ENCODE peak calls at places on chromosomes 4 and X, in eight cellular contexts. One of them, this sample, is unnamed.

GRCh38 chr4:79684516-79684915 is 276.5 kb upstream of the GK2 start:
- DNase-seq in heart left ventricle: no peak
- DNase-seq in SK-N-SH: no peak
- DNase-seq in left ventricle myocardium inferior: no peak
- DNase-seq in fibroblast of lung: no peak
- DNase-seq in lower lobe of right lung: no peak
- DNase-seq in sigmoid colon: no peak
- DNase-seq in Peyer's patch: no peak
- DNase-seq in this sample: no peak

GRCh38 chr4:146637853-146638800 is 566 bp upstream of the POU4F2 start:
- DNase-seq in heart left ventricle: no peak
- DNase-seq in SK-N-SH: peak; percentile 66
- DNase-seq in left ventricle myocardium inferior: no peak
- DNase-seq in fibroblast of lung: no peak
- DNase-seq in lower lobe of right lung: peak; percentile 36
- DNase-seq in sigmoid colon: no peak
- DNase-seq in Peyer's patch: no peak
- DNase-seq in this sample: no peak

GRCh38 chrX:154040307-154040756 is 20.6 kb upstream of the IRAK1 start:
- DNase-seq in heart left ventricle: no peak
- DNase-seq in SK-N-SH: no peak
- DNase-seq in left ventricle myocardium inferior: no peak
- DNase-seq in fibroblast of lung: peak; percentile 66
- DNase-seq in lower lobe of right lung: no peak
- DNase-seq in sigmoid colon: no peak
- DNase-seq in Peyer's patch: no peak
- DNase-seq in this sample: no peak

GRCh38 chrX:119618439-119618838 is 12.2 kb upstream of the NKRF start:
- DNase-seq in heart left ventricle: no peak
- DNase-seq in SK-N-SH: no peak
- DNase-seq in left ventricle myocardium inferior: peak; percentile 16
- DNase-seq in fibroblast of lung: no peak
- DNase-seq in lower lobe of right lung: peak; percentile 60
- DNase-seq in sigmoid colon: no peak
- DNase-seq in Peyer's patch: peak; percentile 74
- DNase-seq in this sample: no peak

GRCh38 chr4:164501074-164501473 is 252.9 kb upstream of the SMIM31 start:
- DNase-seq in heart left ventricle: no peak
- DNase-seq in SK-N-SH: no peak
- DNase-seq in left ventricle myocardium inferior: no peak
- DNase-seq in fibroblast of lung: no peak
- DNase-seq in lower lobe of right lung: no peak
- DNase-seq in sigmoid colon: no peak
- DNase-seq in Peyer's patch: no peak
- DNase-seq in this sample: no peak

GRCh38 chr4:1201851-1202525 is 29.6 kb upstream of the SPON2 start:
- DNase-seq in heart left ventricle: peak; percentile 69
- DNase-seq in SK-N-SH: peak; percentile 20
- DNase-seq in left ventricle myocardium inferior: no peak
- DNase-seq in fibroblast of lung: peak; percentile 98
- DNase-seq in lower lobe of right lung: peak; percentile 68
- DNase-seq in sigmoid colon: peak; percentile 96
- DNase-seq in Peyer's patch: peak; percentile 90
- DNase-seq in this sample: no peak

GRCh38 chrX:68252664-68253063 is 180.6 kb downstream of the OPHN1 start:
- DNase-seq in heart left ventricle: no peak
- DNase-seq in SK-N-SH: no peak
- DNase-seq in left ventricle myocardium inferior: no peak
- DNase-seq in fibroblast of lung: no peak
- DNase-seq in lower lobe of right lung: no peak
- DNase-seq in sigmoid colon: no peak
- DNase-seq in Peyer's patch: no peak
- DNase-seq in this sample: no peak

GRCh38 chrX:141917801-141918200 is 14.1 kb downstream of the MAGEC1 start:
- DNase-seq in heart left ventricle: no peak
- DNase-seq in SK-N-SH: no peak
- DNase-seq in left ventricle myocardium inferior: no peak
- DNase-seq in fibroblast of lung: no peak
- DNase-seq in lower lobe of right lung: no peak
- DNase-seq in sigmoid colon: no peak
- DNase-seq in Peyer's patch: no peak
- DNase-seq in this sample: no peak

GRCh38 chr4:7134737-7135388 is 57.5 kb upstream of the SORCS2 start:
- DNase-seq in heart left ventricle: peak; percentile 65
- DNase-seq in SK-N-SH: no peak
- DNase-seq in left ventricle myocardium inferior: peak; percentile 55
- DNase-seq in fibroblast of lung: peak; percentile 94
- DNase-seq in lower lobe of right lung: no peak
- DNase-seq in sigmoid colon: peak; percentile 82
- DNase-seq in Peyer's patch: no peak
- DNase-seq in this sample: no peak

GRCh38 chr4:86117781-86118302 is 242.0 kb downstream of the MAPK10 start:
- DNase-seq in heart left ventricle: no peak
- DNase-seq in SK-N-SH: peak; percentile 5
- DNase-seq in left ventricle myocardium inferior: no peak
- DNase-seq in fibroblast of lung: peak; percentile 84
- DNase-seq in lower lobe of right lung: no peak
- DNase-seq in sigmoid colon: no peak
- DNase-seq in Peyer's patch: no peak
- DNase-seq in this sample: no peak

GRCh38 chr4:108794136-108794535 is 31.3 kb upstream of the ETNPPL start:
- DNase-seq in heart left ventricle: no peak
- DNase-seq in SK-N-SH: no peak
- DNase-seq in left ventricle myocardium inferior: no peak
- DNase-seq in fibroblast of lung: no peak
- DNase-seq in lower lobe of right lung: no peak
- DNase-seq in sigmoid colon: no peak
- DNase-seq in Peyer's patch: no peak
- DNase-seq in this sample: no peak

GRCh38 chrX:101407167-101407747 is 468 bp downstream of the GLA start:
- DNase-seq in heart left ventricle: no peak
- DNase-seq in SK-N-SH: no peak
- DNase-seq in left ventricle myocardium inferior: no peak
- DNase-seq in fibroblast of lung: no peak
- DNase-seq in lower lobe of right lung: no peak
- DNase-seq in sigmoid colon: no peak
- DNase-seq in Peyer's patch: no peak
- DNase-seq in this sample: no peak

GRCh38 chrX:39758791-39759525 is 338.8 kb downstream of the BCOR start:
- DNase-seq in heart left ventricle: peak; percentile 51
- DNase-seq in SK-N-SH: no peak
- DNase-seq in left ventricle myocardium inferior: peak; percentile 30
- DNase-seq in fibroblast of lung: no peak
- DNase-seq in lower lobe of right lung: no peak
- DNase-seq in sigmoid colon: peak; percentile 74
- DNase-seq in Peyer's patch: no peak
- DNase-seq in this sample: no peak

GRCh38 chr4:102321260-102321991 is 23.9 kb downstream of the SLC39A8 start:
- DNase-seq in heart left ventricle: no peak
- DNase-seq in SK-N-SH: no peak
- DNase-seq in left ventricle myocardium inferior: no peak
- DNase-seq in fibroblast of lung: no peak
- DNase-seq in lower lobe of right lung: no peak
- DNase-seq in sigmoid colon: no peak
- DNase-seq in Peyer's patch: no peak
- DNase-seq in this sample: no peak

GRCh38 chrX:125094901-125095300 is 224.8 kb upstream of the TEX13C start:
- DNase-seq in heart left ventricle: no peak
- DNase-seq in SK-N-SH: no peak
- DNase-seq in left ventricle myocardium inferior: no peak
- DNase-seq in fibroblast of lung: no peak
- DNase-seq in lower lobe of right lung: no peak
- DNase-seq in sigmoid colon: no peak
- DNase-seq in Peyer's patch: no peak
- DNase-seq in this sample: no peak

GRCh38 chrX:110167952-110168451 is 149.9 kb downstream of the AMMECR1 start:
- DNase-seq in heart left ventricle: no peak
- DNase-seq in SK-N-SH: peak; percentile 43
- DNase-seq in left ventricle myocardium inferior: no peak
- DNase-seq in fibroblast of lung: no peak
- DNase-seq in lower lobe of right lung: peak; percentile 46
- DNase-seq in sigmoid colon: no peak
- DNase-seq in Peyer's patch: no peak
- DNase-seq in this sample: no peak

GRCh38 chr4:4472344-4472958 is 69.4 kb downstream of the STX18 start:
- DNase-seq in heart left ventricle: no peak
- DNase-seq in SK-N-SH: no peak
- DNase-seq in left ventricle myocardium inferior: no peak
- DNase-seq in fibroblast of lung: peak; percentile 16
- DNase-seq in lower lobe of right lung: no peak
- DNase-seq in sigmoid colon: no peak
- DNase-seq in Peyer's patch: no peak
- DNase-seq in this sample: no peak
- H3K27ac ChIP-seq in heart left ventricle: no peak overlapping the region
- H3K27ac ChIP-seq in SK-N-SH: no peak overlapping the region
- H3K27ac ChIP-seq in left ventricle myocardium inferior: no peak overlapping the region
- H3K27ac ChIP-seq in fibroblast of lung: no peak overlapping the region
- H3K27ac ChIP-seq in lower lobe of right lung: no peak overlapping the region
- H3K27ac ChIP-seq in sigmoid colon: no peak overlapping the region
- H3K27ac ChIP-seq in Peyer's patch: no peak overlapping the region
- H3K27ac ChIP-seq in this sample: no peak overlapping the region

GRCh38 chrX:137428251-137428661 is 137.7 kb upstream of the ZIC3 start:
- DNase-seq in heart left ventricle: no peak
- DNase-seq in SK-N-SH: no peak
- DNase-seq in left ventricle myocardium inferior: no peak
- DNase-seq in fibroblast of lung: no peak
- DNase-seq in lower lobe of right lung: no peak
- DNase-seq in sigmoid colon: no peak
- DNase-seq in Peyer's patch: no peak
- DNase-seq in this sample: no peak

GRCh38 chrX:137427061-137427778 is 138.7 kb upstream of the ZIC3 start:
- DNase-seq in heart left ventricle: no peak
- DNase-seq in SK-N-SH: no peak
- DNase-seq in left ventricle myocardium inferior: no peak
- DNase-seq in fibroblast of lung: no peak
- DNase-seq in lower lobe of right lung: no peak
- DNase-seq in sigmoid colon: no peak
- DNase-seq in Peyer's patch: no peak
- DNase-seq in this sample: no peak

GRCh38 chrX:137430301-137430700 is 135.6 kb upstream of the ZIC3 start:
- DNase-seq in heart left ventricle: no peak
- DNase-seq in SK-N-SH: no peak
- DNase-seq in left ventricle myocardium inferior: no peak
- DNase-seq in fibroblast of lung: no peak
- DNase-seq in lower lobe of right lung: no peak
- DNase-seq in sigmoid colon: no peak
- DNase-seq in Peyer's patch: no peak
- DNase-seq in this sample: no peak

GRCh38 chrX:137427813-137428212 is 138.1 kb upstream of the ZIC3 start:
- DNase-seq in heart left ventricle: no peak
- DNase-seq in SK-N-SH: no peak
- DNase-seq in left ventricle myocardium inferior: no peak
- DNase-seq in fibroblast of lung: peak; percentile 0
- DNase-seq in lower lobe of right lung: no peak
- DNase-seq in sigmoid colon: no peak
- DNase-seq in Peyer's patch: no peak
- DNase-seq in this sample: no peak

GRCh38 chrX:137428777-137429564 is 137.0 kb upstream of the ZIC3 start:
- DNase-seq in heart left ventricle: no peak
- DNase-seq in SK-N-SH: no peak
- DNase-seq in left ventricle myocardium inferior: no peak
- DNase-seq in fibroblast of lung: no peak
- DNase-seq in lower lobe of right lung: no peak
- DNase-seq in sigmoid colon: no peak
- DNase-seq in Peyer's patch: no peak
- DNase-seq in this sample: no peak
- H3K27me3 ChIP-seq in heart left ventricle: peaks cover 58% of the 10 kb centered on the region
- H3K27me3 ChIP-seq in SK-N-SH: peaks cover 45% of the 10 kb centered on the region
- H3K27me3 ChIP-seq in left ventricle myocardium inferior: peaks cover 70% of the 10 kb centered on the region
- H3K27me3 ChIP-seq in fibroblast of lung: peaks cover 3% of the 10 kb centered on the region
- H3K27me3 ChIP-seq in lower lobe of right lung: peaks cover 51% of the 10 kb centered on the region
- H3K27me3 ChIP-seq in sigmoid colon: peaks cover 49% of the 10 kb centered on the region
- H3K27me3 ChIP-seq in Peyer's patch: no peaks in the 10 kb centered on the region
- H3K27me3 ChIP-seq in this sample: peaks cover 2% of the 10 kb centered on the region

GRCh38 chr4:87949961-87950360 is 25.6 kb upstream of the SPP1 start:
- DNase-seq in heart left ventricle: no peak
- DNase-seq in SK-N-SH: no peak
- DNase-seq in left ventricle myocardium inferior: no peak
- DNase-seq in fibroblast of lung: peak; percentile 36
- DNase-seq in lower lobe of right lung: no peak
- DNase-seq in sigmoid colon: no peak
- DNase-seq in Peyer's patch: no peak
- DNase-seq in this sample: no peak
- H3K4me3 ChIP-seq in heart left ventricle: no peak overlapping the region
- H3K4me3 ChIP-seq in SK-N-SH: no peak overlapping the region
- H3K4me3 ChIP-seq in left ventricle myocardium inferior: no peak overlapping the region
- H3K4me3 ChIP-seq in fibroblast of lung: no peak overlapping the region
- H3K4me3 ChIP-seq in lower lobe of right lung: no peak overlapping the region
- H3K4me3 ChIP-seq in sigmoid colon: no peak overlapping the region
- H3K4me3 ChIP-seq in Peyer's patch: no peak overlapping the region
- H3K4me3 ChIP-seq in this sample: no peak overlapping the region

DNA sequence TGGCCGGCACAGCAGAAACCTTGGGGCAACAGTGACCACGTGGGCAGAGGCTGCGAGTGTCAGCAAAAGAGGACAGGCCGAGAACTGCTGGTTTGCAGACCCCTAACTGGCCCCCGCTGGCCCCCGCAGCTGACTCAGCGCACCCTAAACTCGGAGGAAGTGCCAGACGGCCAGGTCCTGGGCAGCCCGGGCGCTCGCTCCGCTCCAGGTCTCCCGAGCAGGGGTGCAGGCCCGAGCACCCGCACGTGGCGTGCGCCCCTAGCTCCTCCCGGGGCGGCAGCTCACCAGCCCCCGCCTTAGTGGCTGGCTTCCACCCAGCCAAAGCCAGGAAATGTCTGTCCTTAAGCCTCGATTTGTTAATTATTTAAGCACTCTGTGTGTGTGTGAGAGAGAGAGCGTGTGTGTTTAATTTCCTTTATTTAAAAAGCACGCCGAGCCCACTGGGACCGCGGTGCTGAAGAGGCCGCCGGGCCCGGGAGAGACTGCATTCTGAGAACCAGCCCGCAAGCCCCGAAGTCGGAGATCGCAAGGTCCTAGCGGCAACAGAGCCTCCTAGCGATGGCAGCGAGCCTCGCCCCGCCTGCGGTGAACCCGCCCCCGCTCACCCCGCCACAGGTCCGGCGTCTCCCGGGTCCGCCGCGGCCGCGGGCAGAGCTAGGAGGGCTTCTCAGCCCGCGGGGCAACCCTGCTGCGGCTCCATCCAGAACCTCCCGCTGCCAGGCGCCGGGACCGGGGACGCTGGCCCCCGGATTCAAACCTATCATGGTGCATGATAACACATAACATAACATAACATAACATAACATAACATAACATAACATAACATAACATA is 45.9 kb upstream of the CDKN2AIP start:
- DNase-seq in heart left ventricle: peak; percentile 78
- DNase-seq in SK-N-SH: peak; percentile 94
- DNase-seq in left ventricle myocardium inferior: peak; percentile 72
- DNase-seq in fibroblast of lung: peak; percentile 69
- DNase-seq in lower lobe of right lung: peak; percentile 83
- DNase-seq in sigmoid colon: peak; percentile 85
- DNase-seq in Peyer's patch: peak; percentile 56
- DNase-seq in this sample: peak; percentile 52
- H3K27ac ChIP-seq in heart left ventricle: peak overlapping the region; percentile 81
- H3K27ac ChIP-seq in SK-N-SH: no peak overlapping the region
- H3K27ac ChIP-seq in left ventricle myocardium inferior: peak overlapping the region; percentile 21
- H3K27ac ChIP-seq in fibroblast of lung: peak overlapping the region; percentile 54
- H3K27ac ChIP-seq in lower lobe of right lung: peak overlapping the region; percentile 54
- H3K27ac ChIP-seq in sigmoid colon: peak overlapping the region; percentile 49
- H3K27ac ChIP-seq in Peyer's patch: no peak overlapping the region
- H3K27ac ChIP-seq in this sample: peak overlapping the region; percentile 23

GRCh38 chr4:173519130-173520101 is 10.6 kb downstream of the HAND2 start:
- DNase-seq in heart left ventricle: peak; percentile 79
- DNase-seq in SK-N-SH: peak; percentile 75
- DNase-seq in left ventricle myocardium inferior: peak; percentile 60
- DNase-seq in fibroblast of lung: no peak
- DNase-seq in lower lobe of right lung: no peak
- DNase-seq in sigmoid colon: peak; percentile 92
- DNase-seq in Peyer's patch: no peak
- DNase-seq in this sample: no peak
- H3K27me3 ChIP-seq in heart left ventricle: peaks cover 36% of the 10 kb centered on the region
- H3K27me3 ChIP-seq in SK-N-SH: no peaks in the 10 kb centered on the region
- H3K27me3 ChIP-seq in left ventricle myocardium inferior: peaks cover 89% of the 10 kb centered on the region
- H3K27me3 ChIP-seq in fibroblast of lung: peaks cover 70% of the 10 kb centered on the region
- H3K27me3 ChIP-seq in lower lobe of right lung: peaks cover 100% of the 10 kb centered on the region
- H3K27me3 ChIP-seq in sigmoid colon: no peaks in the 10 kb centered on the region
- H3K27me3 ChIP-seq in Peyer's patch: no peaks in the 10 kb centered on the region
- H3K27me3 ChIP-seq in this sample: peaks cover 68% of the 10 kb centered on the region

This sample was measured in prostate gland.